ENCODE peak calls at places on chromosomes 4 and X, in ten cellular contexts. U is AG08395; F is Panc1; V is psoas muscle; I is posterior vena cava; E is GM23248; H is B cell; N is ACHN; J is pancreas; Q is stimulated activated CD8-positive, alpha-beta memory T cell treated with anti-CD3 and anti-CD28 coated beads, Interleukin-7, amount 100 ng/mL, for 1 hour. Y is an unnamed sample.

GRCh38 chrX:138073626-138074025 is 507.7 kb downstream of the ZIC3 start:
- DNase-seq in U (no peak), F (no peak), V (no peak), I (no peak), E (no peak), H (no peak), N (no peak), J (no peak), Q (no peak), Y (no peak)

GRCh38 chrX:11722304-11722703 is 35.7 kb upstream of the MSL3 start:
- DNase-seq in U (no peak), F (no peak), V (no peak), I (no peak), E (no peak), H (no peak), N (no peak), J (no peak), Q (no peak), Y (no peak)

GRCh38 chr4:132297346-132297745 is 851.7 kb upstream of the PCDH10 start:
- DNase-seq in U (peak; percentile 1), F (no peak), V (no peak), I (no peak), E (no peak), H (no peak), N (no peak), J (no peak), Q (no peak), Y (no peak)

GRCh38 chr4:20474119-20474518 is 222.4 kb downstream of the SLIT2 start:
- DNase-seq in U (peak; percentile 8), F (no peak), V (no peak), I (no peak), E (peak; percentile 51), H (no peak), N (peak; percentile 28), J (no peak), Q (no peak), Y (no peak)

GRCh38 chr4:14856076-14856926 is 146.0 kb upstream of the CPEB2 start:
- DNase-seq in U (peak; percentile 93), F (peak; percentile 55), V (peak; percentile 57), I (peak; percentile 88), E (peak; percentile 98), H (no peak), N (peak; percentile 88), J (no peak), Q (no peak), Y (peak; percentile 50)

GRCh38 chrX:152070186-152070585 is 68.2 kb downstream of the MAGEA10 start:
- DNase-seq in U (no peak), F (no peak), V (no peak), I (no peak), E (no peak), H (no peak), N (no peak), J (no peak), Q (no peak), Y (no peak)

GRCh38 chr4:146621-147020 is 22.3 kb downstream of the ZNF718 start:
- DNase-seq in U (no peak), F (no peak), V (no peak), I (no peak), E (no peak), H (no peak), N (no peak), J (no peak), Q (no peak), Y (no peak)

GRCh38 chr4:172095161-172095560 is 282.0 kb downstream of the GALNTL6 start:
- DNase-seq in U (no peak), F (no peak), V (no peak), I (no peak), E (no peak), H (no peak), N (no peak), J (no peak), Q (no peak), Y (no peak)

GRCh38 chrX:94831364-94831763 is 1157.4 kb downstream of the FAM133A start:
- DNase-seq in U (peak; percentile 4), F (no peak), V (no peak), I (no peak), E (peak; percentile 18), H (no peak), N (peak; percentile 7), J (no peak), Q (no peak), Y (no peak)

GRCh38 chr4:113919611-113920010 is 59.8 kb downstream of the ARSJ start:
- DNase-seq in U (no peak), F (no peak), V (no peak), I (no peak), E (peak; percentile 55), H (no peak), N (peak; percentile 20), J (no peak), Q (no peak), Y (no peak)

GRCh38 chr4:89658701-89659024 is 178.3 kb downstream of the SNCA start:
- DNase-seq in U (no peak), F (no peak), V (no peak), I (no peak), E (no peak), H (no peak), N (no peak), J (no peak), Q (no peak), Y (no peak)

GRCh38 chrX:31572396-31572795 is 500.6 kb upstream of the FTHL17 start:
- DNase-seq in U (no peak), F (no peak), V (no peak), I (no peak), E (no peak), H (no peak), N (no peak), J (no peak), Q (no peak), Y (no peak)

GRCh38 chr4:152996672-152997071 is 60.5 kb downstream of the FHDC1 start:
- DNase-seq in U (no peak), F (no peak), V (no peak), I (no peak), E (no peak), H (no peak), N (no peak), J (no peak), Q (no peak), Y (no peak)

GRCh38 chrX:3712870-3713224 is 602 bp downstream of the PRKX start:
- DNase-seq in U (no peak), F (no peak), V (peak; percentile 56), I (no peak), E (no peak), H (no peak), N (no peak), J (no peak), Q (no peak), Y (no peak)

GRCh38 chr4:76744253-76744921 is 153.6 kb downstream of the SOWAHB start:
- DNase-seq in U (peak; percentile 52), F (no peak), V (no peak), I (no peak), E (peak; percentile 78), H (no peak), N (no peak), J (no peak), Q (no peak), Y (no peak)

GRCh38 chr4:104815593-104816156 is 321.0 kb upstream of the CXXC4 start:
- DNase-seq in U (no peak), F (no peak), V (no peak), I (no peak), E (no peak), H (no peak), N (no peak), J (no peak), Q (no peak), Y (no peak)

GRCh38 chr4:164012396-164013027 is 518.0 kb downstream of the TMA16 start:
- DNase-seq in U (no peak), F (no peak), V (no peak), I (no peak), E (no peak), H (peak; percentile 3), N (peak; percentile 53), J (no peak), Q (no peak), Y (peak; percentile 5)

Y was measured in H54.